ENCODE peak calls at places on chromosomes 2 and 18, in ten cellular contexts. F is hepatocyte, T is RWPE1, X is IMR-90, W is progenitor cell of endocrine pancreas, R is K562, A is cardiac muscle cell, C is AG04449, K is H1, Z is esophagus squamous epithelium. E is an unnamed sample.

GRCh38 chr18:48238206-48238605 is 171.0 kb downstream of the ZBTB7C start:
- DNase-seq in F (no peak), T (no peak), X (no peak), W (no peak), R (no peak), A (no peak), C (no peak), K (no peak), Z (no peak), E (no peak)

GRCh38 chr2:239383796-239384156 is 17.0 kb downstream of the HDAC4 start:
- DNase-seq in F (no peak), T (no peak), X (no peak), W (no peak), R (no peak), A (no peak), C (no peak), K (no peak), Z (no peak), E (no peak)

GRCh38 chr2:85930129-85931124 is 41.6 kb upstream of the ST3GAL5 start:
- DNase-seq in F (no peak), T (no peak), X (no peak), W (no peak), R (no peak), A (no peak), C (no peak), K (no peak), Z (no peak), E (no peak)

GRCh38 chr2:24785704-24786321 is 7.4 kb downstream of the PTRHD1 start:
- DNase-seq in F (no peak), T (no peak), X (no peak), W (no peak), R (no peak), A (no peak), C (no peak), K (no peak), Z (no peak), E (no peak)

GRCh38 chr2:129256642-129257041 is 722.8 kb upstream of the RAB6C start:
- DNase-seq in F (no peak), T (no peak), X (no peak), W (no peak), R (no peak), A (no peak), C (no peak), K (no peak), Z (no peak), E (no peak)

GRCh38 chr2:25335204-25335603 is 6.5 kb downstream of the DNMT3A start:
- DNase-seq in F (no peak), T (no peak), X (no peak), W (no peak), R (no peak), A (no peak), C (no peak), K (no peak), Z (no peak), E (no peak)

GRCh38 chr2:108129636-108130035 is 110.1 kb upstream of the SULT1C3 start:
- DNase-seq in F (no peak), T (no peak), X (no peak), W (no peak), R (no peak), A (no peak), C (no peak), K (no peak), Z (no peak), E (no peak)

GRCh38 chr2:128563348-128563687 is 244.7 kb upstream of the HS6ST1 start:
- DNase-seq in F (no peak), T (no peak), X (peak), W (no peak), R (no peak), A (no peak), C (peak), K (no peak), Z (no peak), E (no peak)

GRCh38 chr18:3213231-3214059 is 6.3 kb downstream of the MYOM1 start:
- DNase-seq in F (no peak), T (no peak), X (no peak), W (no peak), R (peak), A (no peak), C (no peak), K (no peak), Z (no peak), E (no peak)

GRCh38 chr18:47983946-47984345 is 53.5 kb upstream of the SMAD2 start:
- DNase-seq in F (no peak), T (no peak), X (no peak), W (no peak), R (no peak), A (no peak), C (no peak), K (no peak), Z (no peak), E (no peak)

GRCh38 chr18:49797995-49798394 is 15.3 kb downstream of the ACAA2 start:
- DNase-seq in F (no peak), T (no peak), X (no peak), W (no peak), R (no peak), A (no peak), C (no peak), K (no peak), Z (no peak), E (no peak)

GRCh38 chr18:49795612-49796552 is 17.5 kb downstream of the ACAA2 start:
- DNase-seq in F (no peak), T (no peak), X (peak), W (no peak), R (no peak), A (no peak), C (no peak), K (no peak), Z (no peak), E (no peak)

DNA sequence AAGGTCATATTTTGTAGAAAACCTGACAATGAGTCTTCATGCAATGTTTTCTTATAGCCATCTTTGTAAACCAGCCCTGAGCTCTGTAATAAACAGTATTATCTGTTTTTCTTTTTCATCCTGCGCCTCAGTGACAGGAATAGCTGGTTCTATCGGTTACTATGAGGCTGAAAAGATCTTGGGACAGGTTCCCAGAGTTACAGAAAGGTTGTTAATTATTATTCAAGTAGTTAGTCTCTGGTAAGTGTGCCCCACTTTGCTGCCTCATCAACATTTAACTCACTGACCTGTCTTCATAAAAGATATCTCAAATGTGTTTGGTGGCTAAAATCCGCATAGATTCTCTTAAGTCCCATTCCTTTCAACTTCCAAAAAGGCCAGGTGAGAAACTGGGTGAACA is 18.6 kb downstream of the ACAA2 start:
- DNase-seq in F (no peak), T (no peak), X (no peak), W (no peak), R (no peak), A (no peak), C (no peak), K (no peak), Z (no peak), E (no peak)
- TF ChIP-seq CTCF in F (no peak), T (no peak), X (no peak), W (no peak), R (no peak), A (no peak), C (no peak), K (no peak), Z (no peak), E (no peak)

GRCh38 chr2:10054424-10054823 is 11.1 kb downstream of the KLF11 start:
- DNase-seq in F (no peak), T (no peak), X (no peak), W (no peak), R (no peak), A (peak), C (no peak), K (no peak), Z (no peak), E (no peak)
- TF ChIP-seq CTCF in F (no peak), T (no peak), X (no peak), W (no peak), R (peak), A (no peak), C (no peak), K (no peak), Z (no peak), E (no peak)

GRCh38 chr18:77044866-77045664 is 87.5 kb downstream of the MBP start:
- DNase-seq in F (no peak), T (no peak), X (no peak), W (no peak), R (no peak), A (no peak), C (no peak), K (no peak), Z (no peak), E (no peak)
- TF ChIP-seq CTCF in F (no peak), T (no peak), X (no peak), W (no peak), R (no peak), A (no peak), C (no peak), K (no peak), Z (no peak), E (no peak)

DNA sequence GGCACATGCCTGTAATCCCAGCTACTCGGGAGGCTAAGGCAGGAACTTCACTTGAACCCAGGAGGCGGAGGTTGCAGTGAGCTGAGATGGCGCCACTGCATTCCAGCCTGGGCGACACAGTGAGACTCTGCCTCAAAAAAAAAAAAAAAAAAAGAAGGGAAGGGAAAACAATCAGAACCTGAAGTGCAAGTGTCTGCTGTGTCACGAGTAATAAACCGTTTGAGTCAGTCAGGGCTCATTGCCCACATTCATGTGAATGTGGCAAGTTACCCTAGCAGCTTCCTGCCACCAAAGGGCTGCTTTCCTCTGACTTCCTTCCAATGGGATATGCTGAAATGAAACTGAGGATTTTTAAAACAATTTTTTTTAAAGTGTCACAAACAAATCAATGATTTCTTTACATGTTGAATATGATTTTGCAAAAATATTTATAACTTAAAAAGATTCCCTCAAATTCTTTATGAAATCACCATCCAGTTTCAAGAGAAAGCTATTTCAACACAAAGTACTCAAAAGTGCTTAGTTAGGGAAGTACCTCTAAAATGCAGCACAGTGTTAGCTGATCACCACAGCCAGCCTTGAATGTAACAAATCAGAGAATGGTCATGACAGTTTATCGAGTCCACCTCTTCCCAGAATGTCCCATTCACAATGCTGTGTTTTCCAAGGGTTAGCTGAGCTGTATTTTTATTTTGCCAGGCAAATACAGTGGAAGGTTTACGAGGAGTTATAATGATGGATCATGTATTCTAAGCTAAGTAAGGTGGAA is 36.4 kb downstream of the WDSUB1 start:
- DNase-seq in F (peak), T (peak), X (peak), W (no peak), R (no peak), A (no peak), C (peak), K (no peak), Z (no peak), E (peak)
- TF ChIP-seq CTCF in F (no peak), T (no peak), X (no peak), W (no peak), R (no peak), A (no peak), C (no peak), K (no peak), Z (no peak), E (no peak)

GRCh38 chr18:57430166-57430958 is 4.8 kb upstream of the ONECUT2 start:
- DNase-seq in F (no peak), T (no peak), X (no peak), W (no peak), R (no peak), A (no peak), C (no peak), K (peak), Z (no peak), E (peak)
- TF ChIP-seq CTCF in F (no peak), T (no peak), X (no peak), W (no peak), R (no peak), A (no peak), C (no peak), K (no peak), Z (no peak), E (no peak)

GRCh38 chr2:39511786-39512433 is 74.8 kb upstream of the MAP4K3 start:
- DNase-seq in F (no peak), T (no peak), X (no peak), W (no peak), R (peak), A (no peak), C (no peak), K (no peak), Z (no peak), E (no peak)

GRCh38 chr2:39511219-39511785 is 74.2 kb upstream of the MAP4K3 start:
- DNase-seq in F (no peak), T (no peak), X (no peak), W (no peak), R (peak), A (no peak), C (no peak), K (no peak), Z (no peak), E (no peak)

GRCh38 chr2:39508243-39508642 is 71.2 kb upstream of the MAP4K3 start:
- DNase-seq in F (no peak), T (no peak), X (peak), W (no peak), R (no peak), A (no peak), C (no peak), K (no peak), Z (no peak), E (no peak)

GRCh38 chr2:39512434-39512935 is 75.4 kb upstream of the MAP4K3 start:
- DNase-seq in F (no peak), T (no peak), X (no peak), W (no peak), R (no peak), A (no peak), C (no peak), K (no peak), Z (no peak), E (no peak)

GRCh38 chr2:39510087-39510486 is 73.0 kb upstream of the MAP4K3 start:
- DNase-seq in F (no peak), T (no peak), X (no peak), W (no peak), R (no peak), A (no peak), C (no peak), K (no peak), Z (no peak), E (no peak)
- TF ChIP-seq CTCF in F (no peak), T (no peak), X (no peak), W (no peak), R (no peak), A (no peak), C (no peak), K (no peak), Z (no peak), E (no peak)

DNA sequence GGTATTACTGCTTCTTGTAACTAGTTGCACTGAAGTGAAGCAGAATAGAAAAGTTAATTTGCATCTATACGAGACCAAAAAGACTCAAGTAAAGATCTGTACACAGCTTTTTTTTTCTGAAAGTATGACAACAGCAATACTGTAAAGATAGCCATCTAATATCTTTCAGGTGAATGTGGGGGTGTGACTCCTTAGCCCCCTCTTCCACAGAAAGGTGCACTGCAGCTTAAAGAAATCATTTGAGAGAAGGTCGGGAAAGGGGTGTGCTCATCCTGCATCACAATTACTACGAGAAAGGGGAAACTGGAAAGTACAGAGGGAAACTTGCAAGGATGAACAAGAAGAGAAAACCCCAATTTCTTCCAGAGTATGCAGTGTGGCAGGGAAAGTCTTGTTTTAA is 255.6 kb downstream of the CCDC178 start:
- DNase-seq in F (no peak), T (no peak), X (no peak), W (no peak), R (no peak), A (no peak), C (no peak), K (no peak), Z (no peak), E (no peak)
- TF ChIP-seq CTCF in F (no peak), T (no peak), X (no peak), W (peak), R (no peak), A (no peak), C (no peak), K (peak), Z (no peak), E (peak)